ENCODE peak calls at places on chromosomes 11 and 22, in ten cellular contexts. One of them, this sample, is unnamed.

GRCh38 chr11:15107730-15108515 is 6.8 kb upstream of the INSC start:
- DNase-seq in PC-3: peak
- DNase-seq in HT-29: no peak
- DNase-seq in KG1: no peak
- DNase-seq in renal cortical epithelial cell: peak
- DNase-seq in mammary epithelial cell: peak
- DNase-seq in stimulated activated CD4-positive, alpha-beta T cell treated with anti-CD3 and anti-CD28 coated beads, Interleukin-4, amount 100 ng/mL, for 4 hours: no peak
- DNase-seq in pancreas: no peak
- DNase-seq in HCT116: no peak
- DNase-seq in psoas muscle: no peak
- DNase-seq in this sample: no peak

GRCh38 chr22:33352768-33353167 is 294.6 kb upstream of the SYN3 start:
- DNase-seq in PC-3: no peak
- DNase-seq in HT-29: no peak
- DNase-seq in KG1: no peak
- DNase-seq in renal cortical epithelial cell: no peak
- DNase-seq in mammary epithelial cell: no peak
- DNase-seq in stimulated activated CD4-positive, alpha-beta T cell treated with anti-CD3 and anti-CD28 coated beads, Interleukin-4, amount 100 ng/mL, for 4 hours: no peak
- DNase-seq in pancreas: no peak
- DNase-seq in HCT116: no peak
- DNase-seq in psoas muscle: no peak
- DNase-seq in this sample: no peak

GRCh38 chr11:120079750-120080610 is 57.9 kb downstream of the TRIM29 start:
- DNase-seq in PC-3: no peak
- DNase-seq in HT-29: peak
- DNase-seq in KG1: no peak
- DNase-seq in renal cortical epithelial cell: no peak
- DNase-seq in mammary epithelial cell: no peak
- DNase-seq in stimulated activated CD4-positive, alpha-beta T cell treated with anti-CD3 and anti-CD28 coated beads, Interleukin-4, amount 100 ng/mL, for 4 hours: no peak
- DNase-seq in pancreas: no peak
- DNase-seq in HCT116: no peak
- DNase-seq in psoas muscle: no peak
- DNase-seq in this sample: no peak

GRCh38 chr11:241634-242033 is 4.9 kb downstream of the PSMD13 start:
- DNase-seq in PC-3: no peak
- DNase-seq in HT-29: no peak
- DNase-seq in KG1: no peak
- DNase-seq in renal cortical epithelial cell: no peak
- DNase-seq in mammary epithelial cell: no peak
- DNase-seq in stimulated activated CD4-positive, alpha-beta T cell treated with anti-CD3 and anti-CD28 coated beads, Interleukin-4, amount 100 ng/mL, for 4 hours: no peak
- DNase-seq in pancreas: no peak
- DNase-seq in HCT116: no peak
- DNase-seq in psoas muscle: no peak
- DNase-seq in this sample: no peak

GRCh38 chr11:90476442-90477007 is 253.7 kb upstream of the CHORDC1 start:
- DNase-seq in PC-3: peak
- DNase-seq in HT-29: peak
- DNase-seq in KG1: peak
- DNase-seq in renal cortical epithelial cell: peak
- DNase-seq in mammary epithelial cell: peak
- DNase-seq in stimulated activated CD4-positive, alpha-beta T cell treated with anti-CD3 and anti-CD28 coated beads, Interleukin-4, amount 100 ng/mL, for 4 hours: no peak
- DNase-seq in pancreas: peak
- DNase-seq in HCT116: peak
- DNase-seq in psoas muscle: no peak
- DNase-seq in this sample: no peak

GRCh38 chr11:22199243-22199642 is 6.4 kb downstream of the ANO5 start:
- DNase-seq in PC-3: no peak
- DNase-seq in HT-29: no peak
- DNase-seq in KG1: no peak
- DNase-seq in renal cortical epithelial cell: no peak
- DNase-seq in mammary epithelial cell: no peak
- DNase-seq in stimulated activated CD4-positive, alpha-beta T cell treated with anti-CD3 and anti-CD28 coated beads, Interleukin-4, amount 100 ng/mL, for 4 hours: no peak
- DNase-seq in pancreas: no peak
- DNase-seq in HCT116: no peak
- DNase-seq in psoas muscle: no peak
- DNase-seq in this sample: no peak

GRCh38 chr11:73215191-73216134 is 2.6 kb upstream of the P2RY2 start:
- DNase-seq in PC-3: no peak
- DNase-seq in HT-29: no peak
- DNase-seq in KG1: no peak
- DNase-seq in renal cortical epithelial cell: no peak
- DNase-seq in mammary epithelial cell: no peak
- DNase-seq in stimulated activated CD4-positive, alpha-beta T cell treated with anti-CD3 and anti-CD28 coated beads, Interleukin-4, amount 100 ng/mL, for 4 hours: no peak
- DNase-seq in pancreas: no peak
- DNase-seq in HCT116: no peak
- DNase-seq in psoas muscle: no peak
- DNase-seq in this sample: no peak

GRCh38 chr22:25136953-25137576 is 62.6 kb upstream of the CRYBB3 start:
- DNase-seq in PC-3: no peak
- DNase-seq in HT-29: no peak
- DNase-seq in KG1: no peak
- DNase-seq in renal cortical epithelial cell: no peak
- DNase-seq in mammary epithelial cell: no peak
- DNase-seq in stimulated activated CD4-positive, alpha-beta T cell treated with anti-CD3 and anti-CD28 coated beads, Interleukin-4, amount 100 ng/mL, for 4 hours: no peak
- DNase-seq in pancreas: no peak
- DNase-seq in HCT116: no peak
- DNase-seq in psoas muscle: no peak
- DNase-seq in this sample: no peak

GRCh38 chr11:16312242-16312641 is 44.1 kb downstream of the SOX6 start:
- DNase-seq in PC-3: no peak
- DNase-seq in HT-29: no peak
- DNase-seq in KG1: no peak
- DNase-seq in renal cortical epithelial cell: no peak
- DNase-seq in mammary epithelial cell: no peak
- DNase-seq in stimulated activated CD4-positive, alpha-beta T cell treated with anti-CD3 and anti-CD28 coated beads, Interleukin-4, amount 100 ng/mL, for 4 hours: no peak
- DNase-seq in pancreas: no peak
- DNase-seq in HCT116: no peak
- DNase-seq in psoas muscle: no peak
- DNase-seq in this sample: no peak

GRCh38 chr11:12411806-12412727 is 34.7 kb downstream of the PARVA start:
- DNase-seq in PC-3: peak
- DNase-seq in HT-29: peak
- DNase-seq in KG1: no peak
- DNase-seq in renal cortical epithelial cell: peak
- DNase-seq in mammary epithelial cell: peak
- DNase-seq in stimulated activated CD4-positive, alpha-beta T cell treated with anti-CD3 and anti-CD28 coated beads, Interleukin-4, amount 100 ng/mL, for 4 hours: no peak
- DNase-seq in pancreas: no peak
- DNase-seq in HCT116: peak
- DNase-seq in psoas muscle: peak
- DNase-seq in this sample: peak

GRCh38 chr22:41557401-41558240 is 3.2 kb upstream of the CSDC2 start:
- DNase-seq in PC-3: no peak
- DNase-seq in HT-29: no peak
- DNase-seq in KG1: no peak
- DNase-seq in renal cortical epithelial cell: peak
- DNase-seq in mammary epithelial cell: peak
- DNase-seq in stimulated activated CD4-positive, alpha-beta T cell treated with anti-CD3 and anti-CD28 coated beads, Interleukin-4, amount 100 ng/mL, for 4 hours: no peak
- DNase-seq in pancreas: peak
- DNase-seq in HCT116: no peak
- DNase-seq in psoas muscle: no peak
- DNase-seq in this sample: no peak

GRCh38 chr22:36311386-36312085 is 58.6 kb downstream of the APOL1 start:
- DNase-seq in PC-3: peak
- DNase-seq in HT-29: no peak
- DNase-seq in KG1: no peak
- DNase-seq in renal cortical epithelial cell: no peak
- DNase-seq in mammary epithelial cell: no peak
- DNase-seq in stimulated activated CD4-positive, alpha-beta T cell treated with anti-CD3 and anti-CD28 coated beads, Interleukin-4, amount 100 ng/mL, for 4 hours: no peak
- DNase-seq in pancreas: no peak
- DNase-seq in HCT116: no peak
- DNase-seq in psoas muscle: no peak
- DNase-seq in this sample: no peak

GRCh38 chr11:67345949-67346819 is 7.2 kb downstream of the POLD4 start:
- DNase-seq in PC-3: peak
- DNase-seq in HT-29: peak
- DNase-seq in KG1: peak
- DNase-seq in renal cortical epithelial cell: peak
- DNase-seq in mammary epithelial cell: peak
- DNase-seq in stimulated activated CD4-positive, alpha-beta T cell treated with anti-CD3 and anti-CD28 coated beads, Interleukin-4, amount 100 ng/mL, for 4 hours: no peak
- DNase-seq in pancreas: no peak
- DNase-seq in HCT116: peak
- DNase-seq in psoas muscle: no peak
- DNase-seq in this sample: no peak

GRCh38 chr22:44357962-44358553 is 45.3 kb upstream of the SHISAL1 start:
- DNase-seq in PC-3: no peak
- DNase-seq in HT-29: no peak
- DNase-seq in KG1: no peak
- DNase-seq in renal cortical epithelial cell: peak
- DNase-seq in mammary epithelial cell: no peak
- DNase-seq in stimulated activated CD4-positive, alpha-beta T cell treated with anti-CD3 and anti-CD28 coated beads, Interleukin-4, amount 100 ng/mL, for 4 hours: no peak
- DNase-seq in pancreas: no peak
- DNase-seq in HCT116: no peak
- DNase-seq in psoas muscle: peak
- DNase-seq in this sample: no peak

GRCh38 chr11:68813778-68814177 is 27.9 kb downstream of the CPT1A start:
- DNase-seq in PC-3: no peak
- DNase-seq in HT-29: no peak
- DNase-seq in KG1: no peak
- DNase-seq in renal cortical epithelial cell: no peak
- DNase-seq in mammary epithelial cell: no peak
- DNase-seq in stimulated activated CD4-positive, alpha-beta T cell treated with anti-CD3 and anti-CD28 coated beads, Interleukin-4, amount 100 ng/mL, for 4 hours: no peak
- DNase-seq in pancreas: no peak
- DNase-seq in HCT116: no peak
- DNase-seq in psoas muscle: no peak
- DNase-seq in this sample: no peak

GRCh38 chr11:2258501-2259465 is 11.6 kb downstream of the ASCL2 start:
- DNase-seq in PC-3: no peak
- DNase-seq in HT-29: no peak
- DNase-seq in KG1: no peak
- DNase-seq in renal cortical epithelial cell: no peak
- DNase-seq in mammary epithelial cell: no peak
- DNase-seq in stimulated activated CD4-positive, alpha-beta T cell treated with anti-CD3 and anti-CD28 coated beads, Interleukin-4, amount 100 ng/mL, for 4 hours: no peak
- DNase-seq in pancreas: no peak
- DNase-seq in HCT116: no peak
- DNase-seq in psoas muscle: peak
- DNase-seq in this sample: no peak

GRCh38 chr22:17980638-17981051 is 43.7 kb downstream of the MICAL3 start:
- DNase-seq in PC-3: no peak
- DNase-seq in HT-29: peak
- DNase-seq in KG1: no peak
- DNase-seq in renal cortical epithelial cell: no peak
- DNase-seq in mammary epithelial cell: no peak
- DNase-seq in stimulated activated CD4-positive, alpha-beta T cell treated with anti-CD3 and anti-CD28 coated beads, Interleukin-4, amount 100 ng/mL, for 4 hours: peak
- DNase-seq in pancreas: no peak
- DNase-seq in HCT116: no peak
- DNase-seq in psoas muscle: peak
- DNase-seq in this sample: no peak

GRCh38 chr11:17601206-17602075 is 54.4 kb downstream of the OTOG start:
- DNase-seq in PC-3: no peak
- DNase-seq in HT-29: no peak
- DNase-seq in KG1: no peak
- DNase-seq in renal cortical epithelial cell: no peak
- DNase-seq in mammary epithelial cell: no peak
- DNase-seq in stimulated activated CD4-positive, alpha-beta T cell treated with anti-CD3 and anti-CD28 coated beads, Interleukin-4, amount 100 ng/mL, for 4 hours: no peak
- DNase-seq in pancreas: no peak
- DNase-seq in HCT116: no peak
- DNase-seq in psoas muscle: peak
- DNase-seq in this sample: no peak

GRCh38 chr11:58027341-58027740 is 3.4 kb upstream of the OR6Q1 start:
- DNase-seq in PC-3: no peak
- DNase-seq in HT-29: no peak
- DNase-seq in KG1: no peak
- DNase-seq in renal cortical epithelial cell: peak
- DNase-seq in mammary epithelial cell: no peak
- DNase-seq in stimulated activated CD4-positive, alpha-beta T cell treated with anti-CD3 and anti-CD28 coated beads, Interleukin-4, amount 100 ng/mL, for 4 hours: no peak
- DNase-seq in pancreas: no peak
- DNase-seq in HCT116: no peak
- DNase-seq in psoas muscle: no peak
- DNase-seq in this sample: no peak

GRCh38 chr11:45060707-45061106 is 85.7 kb upstream of the PRDM11 start:
- DNase-seq in PC-3: peak
- DNase-seq in HT-29: no peak
- DNase-seq in KG1: no peak
- DNase-seq in renal cortical epithelial cell: no peak
- DNase-seq in mammary epithelial cell: no peak
- DNase-seq in stimulated activated CD4-positive, alpha-beta T cell treated with anti-CD3 and anti-CD28 coated beads, Interleukin-4, amount 100 ng/mL, for 4 hours: no peak
- DNase-seq in pancreas: no peak
- DNase-seq in HCT116: no peak
- DNase-seq in psoas muscle: no peak
- DNase-seq in this sample: no peak

GRCh38 chr11:134069996-134070845 is 1.3 kb downstream of the JAM3 start:
- DNase-seq in PC-3: no peak
- DNase-seq in HT-29: no peak
- DNase-seq in KG1: no peak
- DNase-seq in renal cortical epithelial cell: no peak
- DNase-seq in mammary epithelial cell: no peak
- DNase-seq in stimulated activated CD4-positive, alpha-beta T cell treated with anti-CD3 and anti-CD28 coated beads, Interleukin-4, amount 100 ng/mL, for 4 hours: no peak
- DNase-seq in pancreas: no peak
- DNase-seq in HCT116: no peak
- DNase-seq in psoas muscle: no peak
- DNase-seq in this sample: no peak

GRCh38 chr11:2268911-2269600 is 1.3 kb downstream of the ASCL2 start:
- DNase-seq in PC-3: peak
- DNase-seq in HT-29: peak
- DNase-seq in KG1: peak
- DNase-seq in renal cortical epithelial cell: no peak
- DNase-seq in mammary epithelial cell: peak
- DNase-seq in stimulated activated CD4-positive, alpha-beta T cell treated with anti-CD3 and anti-CD28 coated beads, Interleukin-4, amount 100 ng/mL, for 4 hours: peak
- DNase-seq in pancreas: no peak
- DNase-seq in HCT116: no peak
- DNase-seq in psoas muscle: peak
- DNase-seq in this sample: peak

GRCh38 chr22:20904008-20904979 is 12.9 kb upstream of the CRKL start:
- DNase-seq in PC-3: peak
- DNase-seq in HT-29: no peak
- DNase-seq in KG1: no peak
- DNase-seq in renal cortical epithelial cell: peak
- DNase-seq in mammary epithelial cell: peak
- DNase-seq in stimulated activated CD4-positive, alpha-beta T cell treated with anti-CD3 and anti-CD28 coated beads, Interleukin-4, amount 100 ng/mL, for 4 hours: no peak
- DNase-seq in pancreas: no peak
- DNase-seq in HCT116: peak
- DNase-seq in psoas muscle: no peak
- DNase-seq in this sample: no peak

GRCh38 chr22:25110846-25111578 is 88.6 kb upstream of the CRYBB3 start:
- DNase-seq in PC-3: peak
- DNase-seq in HT-29: peak
- DNase-seq in KG1: peak
- DNase-seq in renal cortical epithelial cell: peak
- DNase-seq in mammary epithelial cell: peak
- DNase-seq in stimulated activated CD4-positive, alpha-beta T cell treated with anti-CD3 and anti-CD28 coated beads, Interleukin-4, amount 100 ng/mL, for 4 hours: peak
- DNase-seq in pancreas: peak
- DNase-seq in HCT116: peak
- DNase-seq in psoas muscle: peak
- DNase-seq in this sample: peak

GRCh38 chr11:78065239-78065638 is 1.6 kb downstream of the THRSP start:
- DNase-seq in PC-3: no peak
- DNase-seq in HT-29: no peak
- DNase-seq in KG1: no peak
- DNase-seq in renal cortical epithelial cell: no peak
- DNase-seq in mammary epithelial cell: no peak
- DNase-seq in stimulated activated CD4-positive, alpha-beta T cell treated with anti-CD3 and anti-CD28 coated beads, Interleukin-4, amount 100 ng/mL, for 4 hours: no peak
- DNase-seq in pancreas: no peak
- DNase-seq in HCT116: no peak
- DNase-seq in psoas muscle: no peak
- DNase-seq in this sample: no peak

GRCh38 chr22:38957046-38957770 is at the start of gene APOBEC3A:
- DNase-seq in PC-3: no peak
- DNase-seq in HT-29: peak
- DNase-seq in KG1: no peak
- DNase-seq in renal cortical epithelial cell: peak
- DNase-seq in mammary epithelial cell: no peak
- DNase-seq in stimulated activated CD4-positive, alpha-beta T cell treated with anti-CD3 and anti-CD28 coated beads, Interleukin-4, amount 100 ng/mL, for 4 hours: no peak
- DNase-seq in pancreas: no peak
- DNase-seq in HCT116: no peak
- DNase-seq in psoas muscle: peak
- DNase-seq in this sample: no peak

GRCh38 chr11:108906329-108906728 is 241.5 kb downstream of the DDX10 start:
- DNase-seq in PC-3: peak
- DNase-seq in HT-29: peak
- DNase-seq in KG1: no peak
- DNase-seq in renal cortical epithelial cell: peak
- DNase-seq in mammary epithelial cell: peak
- DNase-seq in stimulated activated CD4-positive, alpha-beta T cell treated with anti-CD3 and anti-CD28 coated beads, Interleukin-4, amount 100 ng/mL, for 4 hours: no peak
- DNase-seq in pancreas: no peak
- DNase-seq in HCT116: no peak
- DNase-seq in psoas muscle: no peak
- DNase-seq in this sample: no peak

GRCh38 chr22:22556995-22557925 is 1.8 kb downstream of the PRAME start:
- DNase-seq in PC-3: no peak
- DNase-seq in HT-29: no peak
- DNase-seq in KG1: no peak
- DNase-seq in renal cortical epithelial cell: no peak
- DNase-seq in mammary epithelial cell: no peak
- DNase-seq in stimulated activated CD4-positive, alpha-beta T cell treated with anti-CD3 and anti-CD28 coated beads, Interleukin-4, amount 100 ng/mL, for 4 hours: no peak
- DNase-seq in pancreas: no peak
- DNase-seq in HCT116: no peak
- DNase-seq in psoas muscle: no peak
- DNase-seq in this sample: no peak